ENCODE peak calls at places on chromosomes 16 and 17, in eight cellular contexts. T is lower lobe of right lung, L is WTC11, K is pons, P is mucosa of descending colon, R is foreskin fibroblast, H is HCEC 1CT, F is frontal cortex. B is an unnamed sample.

GRCh38 chr17:65062168-65062915 is 5.8 kb upstream of the GNA13 start:
- DNase-seq in L (no peak), P (peak), H (no peak), F (no peak), R (no peak), K (no peak), T (no peak), B (no peak)

GRCh38 chr16:85633888-85634287 is 20.8 kb downstream of the GSE1 start:
- DNase-seq in F (no peak), T (no peak), L (no peak), P (no peak), H (no peak), K (no peak), R (no peak), B (no peak)

GRCh38 chr17:31433091-31433790 is 41.8 kb downstream of the RAB11FIP4 start:
- DNase-seq in K (no peak), H (no peak), P (no peak), R (no peak), L (no peak), F (no peak), T (no peak), B (no peak)

GRCh38 chr16:83964684-83965443 is 3.2 kb upstream of the NECAB2 start:
- DNase-seq in P (no peak), T (peak), R (no peak), F (no peak), K (no peak), H (no peak), L (no peak), B (no peak)

GRCh38 chr16:9395958-9396359 is 304.5 kb downstream of the HAPSTR1 start:
- DNase-seq in R (no peak), L (no peak), F (no peak), K (no peak), P (peak), T (no peak), H (no peak), B (no peak)

GRCh38 chr17:20026960-20027359 is 17.8 kb downstream of the SPECC1 start:
- DNase-seq in R (no peak), K (no peak), H (no peak), P (no peak), F (no peak), L (no peak), T (no peak), B (no peak)

GRCh38 chr16:8623634-8624033 is 2.1 kb downstream of the METTL22 start:
- DNase-seq in R (peak), P (no peak), F (no peak), H (peak), T (no peak), L (no peak), K (no peak), B (peak)

GRCh38 chr17:61007980-61008379 is 330.3 kb downstream of the BCAS3 start:
- DNase-seq in F (no peak), L (no peak), P (peak), R (no peak), H (no peak), T (no peak), K (peak), B (peak)

GRCh38 chr16:49048557-49048956 is 233.1 kb downstream of the CBLN1 start:
- DNase-seq in R (no peak), H (no peak), F (peak), K (peak), T (no peak), P (no peak), L (no peak), B (no peak)

GRCh38 chr16:22192261-22193133 is 13.6 kb upstream of the EEF2K start:
- DNase-seq in K (peak), T (peak), F (no peak), L (no peak), P (peak), R (peak), H (peak), B (peak)

GRCh38 chr17:79946352-79947231 is 89.1 kb downstream of the TBC1D16 start:
- DNase-seq in L (no peak), F (peak), K (no peak), T (peak), P (no peak), R (no peak), H (no peak), B (no peak)

GRCh38 chr17:82153745-82154375 is 55.8 kb upstream of the FASN start:
- DNase-seq in T (peak), H (peak), P (peak), R (peak), K (peak), F (peak), L (peak), B (peak)

GRCh38 chr17:50919321-50920040 is 53.3 kb upstream of the TOB1 start:
- DNase-seq in R (peak), K (peak), L (peak), F (peak), T (peak), P (peak), H (peak), B (peak)

GRCh38 chr17:49603238-49603637 is 27.6 kb downstream of the NXPH3 start:
- DNase-seq in F (no peak), R (no peak), H (no peak), L (no peak), P (no peak), T (no peak), K (no peak), B (no peak)

GRCh38 chr16:27225536-27226360 is 22.4 kb downstream of the KDM8 start:
- DNase-seq in T (peak), H (no peak), R (no peak), L (no peak), K (no peak), P (peak), F (no peak), B (no peak)

GRCh38 chr17:82403662-82404660 is 14.2 kb upstream of the HEXD start:
- DNase-seq in F (no peak), P (no peak), H (no peak), R (no peak), L (no peak), T (no peak), K (no peak), B (no peak)

GRCh38 chr17:81712468-81713003 is 452 bp downstream of the SLC25A10 start:
- DNase-seq in K (no peak), P (no peak), R (peak), F (no peak), T (no peak), H (peak), L (no peak), B (no peak)

GRCh38 chr17:73365934-73366623 is 54.3 kb upstream of the CDC42EP4 start:
- DNase-seq in L (no peak), K (no peak), P (no peak), T (no peak), H (no peak), F (no peak), R (peak), B (no peak)